ENCODE peak calls at places on chromosomes 11 and 22, in nine cellular contexts. E, B, I, S, W, Q, V, M and G are unnamed samples.

GRCh38 chr11:3184732-3185347 is 19.7 kb upstream of the OSBPL5 start:
- DNase-seq in E (no peak), B (no peak), I (no peak), S (no peak), W (no peak), Q (no peak), V (no peak), M (no peak), G (peak; percentile 29)

GRCh38 chr11:3803726-3804510 is 4.4 kb upstream of the PGAP2 start:
- DNase-seq in E (peak; percentile 20), B (no peak), I (no peak), S (no peak), W (no peak), Q (peak; percentile 19), V (no peak), M (no peak), G (peak; percentile 79)

GRCh38 chr22:38239101-38239761 is 33.6 kb downstream of the TMEM184B start:
- DNase-seq in E (peak; percentile 71), B (peak; percentile 83), I (peak; percentile 77), S (peak; percentile 72), W (no peak), Q (no peak), V (peak; percentile 71), M (no peak), G (peak; percentile 72)

GRCh38 chr11:130428271-130428670 is at the start of gene ADAMTS8:
- DNase-seq in E (no peak), B (no peak), I (no peak), S (no peak), W (no peak), Q (no peak), V (no peak), M (no peak), G (no peak)

GRCh38 chr22:37566329-37566837 is 6.1 kb downstream of the CDC42EP1 start:
- DNase-seq in E (no peak), B (no peak), I (no peak), S (no peak), W (no peak), Q (no peak), V (peak; percentile 35), M (no peak), G (no peak)

GRCh38 chr11:46127150-46127638 is 5.9 kb upstream of the PHF21A start:
- DNase-seq in E (peak; percentile 91), B (no peak), I (peak; percentile 85), S (peak; percentile 35), W (no peak), Q (peak; percentile 58), V (no peak), M (no peak), G (peak; percentile 79)

GRCh38 chr22:49893025-49893424 is 25.2 kb downstream of the ALG12 start:
- DNase-seq in E (no peak), B (no peak), I (no peak), S (no peak), W (no peak), Q (no peak), V (no peak), M (no peak), G (no peak)

GRCh38 chr11:26608507-26609146 is 36.6 kb upstream of the MUC15 start:
- DNase-seq in E (no peak), B (no peak), I (no peak), S (no peak), W (no peak), Q (no peak), V (no peak), M (no peak), G (no peak)

GRCh38 chr22:49380095-49380827 is 447.4 kb downstream of the BRD1 start:
- DNase-seq in E (no peak), B (no peak), I (no peak), S (no peak), W (no peak), Q (no peak), V (no peak), M (no peak), G (no peak)

GRCh38 chr11:57491371-57492061 is 24.0 kb downstream of the SLC43A1 start:
- DNase-seq in E (peak; percentile 48), B (peak; percentile 39), I (peak; percentile 46), S (peak; percentile 53), W (no peak), Q (peak; percentile 62), V (no peak), M (no peak), G (no peak)

GRCh38 chr11:19912206-19913118 is 199.8 kb downstream of the NAV2 start:
- DNase-seq in E (no peak), B (no peak), I (no peak), S (no peak), W (no peak), Q (no peak), V (no peak), M (no peak), G (no peak)
- H3K27ac ChIP-seq in E (no peak overlapping the region), B (no peak overlapping the region), I (no peak overlapping the region), S (no peak overlapping the region), W (no peak overlapping the region), Q (no peak overlapping the region), V (no peak overlapping the region), M (peak overlapping the region; percentile 23), G (no peak overlapping the region)

DNA sequence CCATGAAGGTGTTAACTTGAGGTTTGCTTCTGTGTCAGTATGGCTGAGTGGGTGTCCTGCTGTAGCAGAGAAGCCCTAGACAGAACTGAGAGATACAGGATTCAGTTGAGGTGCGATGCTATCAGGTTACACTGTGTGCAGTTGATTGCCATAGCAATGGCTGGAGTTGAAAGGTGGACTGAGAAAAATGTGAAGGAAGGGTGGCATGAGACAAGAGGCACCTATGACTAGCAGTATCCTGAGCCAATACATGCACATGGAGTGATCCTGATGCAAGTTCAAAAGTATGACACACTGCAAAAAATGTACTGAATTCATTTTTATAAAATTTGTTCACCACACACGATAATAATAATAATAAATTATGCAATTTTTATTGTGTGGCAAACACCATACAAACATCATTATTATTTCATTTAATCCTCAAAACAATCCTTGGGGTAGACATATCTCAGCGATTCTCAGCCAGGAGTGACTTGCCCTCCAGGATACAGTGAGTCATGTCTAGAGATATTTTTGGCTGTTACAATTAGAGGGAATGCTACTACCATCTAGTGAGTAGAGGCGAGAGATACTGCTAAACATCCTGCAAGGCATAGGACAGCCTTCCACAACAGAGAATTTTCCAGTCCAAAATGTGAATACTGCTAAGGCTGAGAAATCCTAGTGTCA is 3.9 kb upstream of the PIWIL4 start:
- DNase-seq in E (no peak), B (peak; percentile 61), I (peak; percentile 75), S (no peak), W (no peak), Q (no peak), V (no peak), M (no peak), G (peak; percentile 58)
- TF ChIP-seq CTCF in E (peak; percentile 15), B (no peak), I (peak; percentile 41), S (no peak), W (no peak), Q (no peak), V (no peak), M (no peak), G (peak; percentile 83)

GRCh38 chr22:46065733-46066454 is 84.4 kb upstream of the PPARA start:
- DNase-seq in E (no peak), B (no peak), I (no peak), S (no peak), W (no peak), Q (no peak), V (no peak), M (no peak), G (no peak)
- H3K4me1 ChIP-seq in E (peaks cover 20% of the 10 kb centered on the region), B (peaks cover 43% of the 10 kb centered on the region), I (no peaks in the 10 kb centered on the region), S (peaks cover 63% of the 10 kb centered on the region), W (peaks cover 3% of the 10 kb centered on the region), Q (peaks cover 13% of the 10 kb centered on the region), V (peaks cover 83% of the 10 kb centered on the region), M (peaks cover 23% of the 10 kb centered on the region), G (peaks cover 19% of the 10 kb centered on the region)

DNA sequence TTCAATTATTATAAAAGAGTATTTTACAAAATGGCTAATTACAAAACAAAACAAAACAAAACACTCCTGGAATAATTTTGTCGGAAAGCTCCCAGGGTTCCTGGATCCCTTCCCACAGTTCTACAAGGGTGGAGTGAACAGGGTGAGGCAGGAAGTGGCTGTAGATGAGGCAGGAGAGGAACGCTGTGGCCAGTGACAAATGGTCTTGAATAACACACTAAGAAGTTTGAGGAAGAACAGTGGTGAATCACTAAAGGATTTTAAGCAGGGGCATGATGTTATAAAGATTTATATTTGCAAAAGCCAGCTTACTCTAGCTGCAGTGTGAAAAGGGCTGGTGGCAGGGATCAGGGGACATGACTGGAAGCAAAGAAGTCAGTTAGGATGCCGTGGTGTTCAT is 33.8 kb upstream of the APOA1 start:
- DNase-seq in E (no peak), B (no peak), I (peak; percentile 72), S (no peak), W (no peak), Q (no peak), V (no peak), M (no peak), G (peak; percentile 87)
- H3K27ac ChIP-seq in E (no peak overlapping the region), B (no peak overlapping the region), I (no peak overlapping the region), S (peak overlapping the region; percentile 63), W (no peak overlapping the region), Q (no peak overlapping the region), V (no peak overlapping the region), M (no peak overlapping the region), G (peak overlapping the region; percentile 75)

GRCh38 chr11:6755303-6755952 is 16.3 kb downstream of the OR2AG2 start:
- DNase-seq in E (peak; percentile 36), B (peak; percentile 58), I (peak; percentile 57), S (peak; percentile 41), W (no peak), Q (peak; percentile 63), V (peak; percentile 24), M (no peak), G (no peak)
- TF ChIP-seq CTCF in E (peak; percentile 70), B (peak; percentile 80), I (peak; percentile 94), S (peak; percentile 83), W (peak; percentile 86), Q (peak; percentile 87), V (peak; percentile 64), M (no peak), G (peak; percentile 74)

GRCh38 chr11:14448229-14448628 is 51.4 kb downstream of the COPB1 start:
- DNase-seq in E (no peak), B (no peak), I (no peak), S (no peak), W (no peak), Q (no peak), V (no peak), M (no peak), G (peak; percentile 29)
- H3K4me1 ChIP-seq in E (peaks cover 58% of the 10 kb centered on the region), B (peaks cover 29% of the 10 kb centered on the region), I (no peaks in the 10 kb centered on the region), S (no peaks in the 10 kb centered on the region), W (no peaks in the 10 kb centered on the region), Q (no peaks in the 10 kb centered on the region), V (peaks cover 9% of the 10 kb centered on the region), M (no peaks in the 10 kb centered on the region), G (peaks cover 47% of the 10 kb centered on the region)

GRCh38 chr11:112156153-112156552 is 7.7 kb downstream of the IL18 start:
- DNase-seq in E (no peak), B (no peak), I (peak; percentile 32), S (no peak), W (no peak), Q (no peak), V (no peak), M (no peak), G (no peak)
- H3K27ac ChIP-seq in E (peak overlapping the region; percentile 86), B (peak overlapping the region; percentile 3), I (no peak overlapping the region), S (no peak overlapping the region), W (no peak overlapping the region), Q (no peak overlapping the region), V (no peak overlapping the region), M (no peak overlapping the region), G (peak overlapping the region; percentile 73)

GRCh38 chr22:42307806-42308563 is 37.5 kb upstream of the TCF20 start:
- DNase-seq in E (no peak), B (no peak), I (no peak), S (no peak), W (no peak), Q (no peak), V (no peak), M (no peak), G (no peak)
- TF ChIP-seq CTCF in E (no peak), B (no peak), I (no peak), S (no peak), W (no peak), Q (no peak), V (no peak), M (no peak), G (no peak)